ENCODE peak calls at places on chromosomes 11 and 22, in four cellular contexts. V, S, G and T are unnamed samples.

GRCh38 chr22:29115682-29116313 is 43.0 kb downstream of the KREMEN1 start:
- DNase-seq in G (no peak), V (no peak), S (no peak), T (no peak)

GRCh38 chr11:65907878-65908277 is 7.7 kb upstream of the FOSL1 start:
- DNase-seq in G (no peak), S (no peak), V (no peak), T (no peak)

GRCh38 chr11:76588455-76589325 is 81.9 kb downstream of the LRRC32 start:
- DNase-seq in S (peak), G (peak), V (no peak), T (no peak)

GRCh38 chr22:39250131-39250530 is 5.3 kb upstream of the PDGFB start:
- DNase-seq in V (no peak), S (no peak), G (no peak), T (no peak)

GRCh38 chr11:10375280-10376048 is 70.6 kb downstream of the ADM start:
- DNase-seq in G (peak), V (no peak), S (no peak), T (no peak)

GRCh38 chr11:76150141-76150540 is 56.2 kb downstream of the WNT11 start:
- DNase-seq in S (no peak), G (no peak), V (no peak), T (no peak)

GRCh38 chr11:71204748-71205664 is 47.4 kb downstream of the SHANK2 start:
- DNase-seq in G (no peak), V (no peak), S (no peak), T (no peak)

GRCh38 chr22:37202001-37202555 is 10.2 kb downstream of the SSTR3 start:
- DNase-seq in G (no peak), S (no peak), V (no peak), T (no peak)

GRCh38 chr22:21980547-21980946 is 2.0 kb downstream of the TOP3B start:
- DNase-seq in G (no peak), S (no peak), V (no peak), T (no peak)

GRCh38 chr11:59600636-59601035 is 14.9 kb downstream of the OSBP start:
- DNase-seq in S (no peak), V (no peak), G (no peak), T (no peak)

GRCh38 chr22:42719133-42719532 is 1.5 kb downstream of the A4GALT start:
- DNase-seq in S (no peak), V (no peak), G (no peak), T (no peak)

GRCh38 chr11:69436041-69436982 is 45.2 kb upstream of the LINC01488 start:
- DNase-seq in G (no peak), S (no peak), V (no peak), T (no peak)

GRCh38 chr22:39169797-39170466 is 17.5 kb upstream of the CBX7 start:
- DNase-seq in V (no peak), G (no peak), S (no peak), T (no peak)

DNA sequence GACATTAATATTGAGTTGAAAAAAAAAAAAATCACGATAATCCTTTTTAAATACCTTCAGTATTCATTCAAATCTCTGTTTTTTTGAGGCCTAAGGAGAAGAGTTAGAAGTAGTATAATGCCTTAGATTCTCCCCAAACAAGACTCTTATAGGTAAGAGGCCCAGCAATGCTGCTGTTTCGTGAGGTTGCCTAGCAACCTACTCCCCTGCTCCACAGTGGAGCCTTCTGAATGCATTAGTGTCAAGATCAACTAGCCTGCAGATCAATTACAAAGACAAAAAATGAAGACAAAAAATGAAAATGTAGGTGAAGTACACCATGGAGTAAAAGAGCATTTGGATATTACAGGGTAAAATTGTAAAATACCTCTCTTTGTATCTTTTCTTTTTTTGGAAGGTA is 229.8 kb upstream of the LUZP2 start:
- DNase-seq in G (no peak), S (no peak), V (no peak), T (no peak)
- H3K27ac ChIP-seq in G (no peak), S (no peak), V (no peak), T (no peak)

GRCh38 chr22:44588348-44588747 is 90.3 kb upstream of the RTL6 start:
- DNase-seq in S (no peak), G (no peak), V (no peak), T (no peak)

GRCh38 chr22:44586337-44586990 is 88.4 kb upstream of the RTL6 start:
- DNase-seq in G (no peak), S (no peak), V (no peak), T (no peak)

GRCh38 chr22:44587911-44588310 is 89.9 kb upstream of the RTL6 start:
- DNase-seq in S (no peak), V (no peak), G (no peak), T (no peak)

GRCh38 chr22:44585559-44586121 is 87.6 kb upstream of the RTL6 start:
- DNase-seq in G (no peak), S (no peak), V (no peak), T (no peak)

DNA sequence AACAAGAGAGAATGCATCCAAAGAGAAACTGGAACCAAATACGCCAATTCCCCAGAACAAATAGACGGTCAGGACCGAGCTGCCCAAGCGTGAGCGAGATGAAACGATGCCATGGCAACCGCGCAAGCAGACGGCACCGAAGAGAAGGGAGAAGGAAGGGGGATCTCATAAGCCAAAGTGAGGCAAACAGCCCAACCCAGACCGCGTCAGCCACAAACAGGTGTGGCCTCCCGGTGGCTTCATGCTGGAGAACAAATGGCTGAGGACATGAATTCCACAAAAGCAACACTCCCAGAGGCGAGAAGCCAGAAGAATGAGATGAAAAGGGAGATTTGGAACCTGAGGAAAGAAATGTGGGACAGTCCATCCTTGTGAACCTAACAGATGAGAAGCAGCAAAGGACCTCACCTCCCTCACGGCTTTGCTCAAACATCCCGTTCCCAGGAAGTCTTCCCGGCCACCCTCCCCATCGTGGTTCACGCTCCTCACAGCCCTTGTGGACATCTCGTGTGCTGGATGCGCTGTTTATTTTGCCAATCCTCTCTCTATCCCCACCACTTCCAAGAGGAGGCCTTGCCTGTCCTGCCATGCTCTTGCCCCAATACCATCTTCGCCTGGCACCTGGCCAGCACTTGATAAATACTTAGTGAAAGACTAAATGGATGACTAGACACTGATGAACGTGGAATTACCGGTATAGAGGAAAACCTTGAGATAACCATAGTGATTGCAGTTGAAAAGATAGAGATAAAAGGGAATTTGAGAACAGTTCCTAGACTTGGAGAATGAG is 89.2 kb upstream of the RTL6 start:
- DNase-seq in G (peak), V (no peak), S (no peak), T (peak)
- TF ChIP-seq EZH2 in G (no peak), V (no peak), S (no peak), T (no peak)

DNA sequence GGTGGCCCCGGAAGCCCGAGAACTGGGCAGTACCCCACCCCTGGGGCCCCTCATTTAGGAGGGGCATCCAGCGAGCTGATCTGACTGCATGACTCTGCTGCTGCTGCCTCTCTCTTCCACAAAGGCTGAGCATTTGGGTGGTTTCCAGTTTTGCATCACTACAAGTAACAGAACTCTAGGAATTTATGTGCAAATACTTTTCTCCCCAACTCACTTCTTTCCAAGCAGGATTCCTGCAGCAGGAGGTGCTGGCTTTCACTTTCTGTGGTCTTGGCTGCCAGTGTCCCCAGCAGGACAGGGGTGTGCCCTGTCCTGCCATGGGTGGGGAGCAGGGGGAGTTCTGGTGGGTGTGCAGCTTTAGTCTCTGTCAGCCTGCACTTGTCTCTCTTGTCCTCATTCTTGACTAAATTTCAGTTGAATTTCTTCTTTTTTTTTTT is 21.2 kb downstream of the UPB1 start:
- DNase-seq in S (no peak), G (peak), V (no peak), T (no peak)
- H3K27ac ChIP-seq in S (no peak), G (no peak), V (no peak), T (no peak)

DNA sequence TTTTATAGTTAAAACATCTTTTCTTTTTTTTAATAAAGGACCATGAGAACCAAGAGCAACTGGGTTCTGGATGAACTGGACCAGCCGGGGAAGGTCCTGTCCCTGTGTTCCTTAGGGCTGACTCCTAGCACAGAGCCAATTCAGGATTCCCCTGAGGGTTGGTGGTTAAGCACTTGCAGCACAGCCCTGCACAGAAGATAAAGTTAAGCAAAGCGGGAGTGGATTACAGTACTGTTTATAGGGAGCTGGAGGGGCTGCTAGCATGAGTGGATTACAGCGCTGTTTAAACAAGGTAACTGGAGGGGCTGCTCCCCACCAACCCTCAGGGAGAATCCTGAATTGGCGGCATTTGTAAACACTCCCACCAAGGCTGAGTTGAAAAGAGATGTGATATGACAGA is 90.6 kb downstream of the CELSR1 start:
- DNase-seq in S (no peak), G (no peak), V (no peak), T (no peak)
- TF ChIP-seq EZH2 in S (no peak), G (no peak), V (no peak), T (no peak)

GRCh38 chr11:108239076-108239475 is 16.2 kb downstream of the ATM start:
- DNase-seq in V (no peak), G (no peak), S (peak), T (peak)
- H3K27ac ChIP-seq in V (no peak), G (no peak), S (no peak), T (peak)

DNA sequence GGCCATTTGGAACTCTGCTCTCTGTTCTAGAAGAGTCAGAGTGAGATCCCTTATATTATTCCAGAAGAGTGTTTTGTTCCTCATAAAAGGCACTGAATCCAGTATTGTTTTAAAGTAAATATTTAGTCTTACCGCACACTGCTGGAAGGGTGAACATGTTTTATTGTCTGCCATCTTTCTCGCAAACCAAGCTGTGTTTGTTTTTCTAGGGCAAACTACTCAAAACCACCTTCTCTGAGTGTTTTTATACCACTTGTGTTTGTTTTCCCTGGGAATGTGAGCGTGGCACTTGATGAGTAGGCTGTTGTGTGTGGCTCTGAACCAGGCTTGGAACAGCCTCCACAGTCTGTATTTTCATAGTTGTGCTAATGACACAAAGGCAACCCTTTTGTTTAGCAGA is 89.8 kb downstream of the DBX1 start:
- DNase-seq in G (no peak), S (no peak), V (no peak), T (no peak)
- TF ChIP-seq EZH2 in G (no peak), S (no peak), V (no peak), T (no peak)